ENCODE peak calls at places on chromosomes 12 and 14, in six cellular contexts. C, Z, X, O, N and T are unnamed samples.

GRCh38 chr12:77339610-77340009 is 274.2 kb upstream of the E2F7 start:
- DNase-seq in C (peak; percentile 43), Z (no peak), X (no peak), O (no peak), N (no peak), T (no peak)

GRCh38 chr12:5648692-5649338 is 216.9 kb downstream of the NTF3 start:
- DNase-seq in C (peak; percentile 58), Z (peak; percentile 43), X (peak; percentile 80), O (peak; percentile 42), N (peak; percentile 43), T (no peak)

GRCh38 chr12:6038160-6038559 is 86.3 kb downstream of the VWF start:
- DNase-seq in C (peak; percentile 76), Z (peak; percentile 69), X (peak; percentile 95), O (peak; percentile 62), N (peak; percentile 57), T (peak; percentile 78)

GRCh38 chr14:100893228-100893601 is 10.3 kb downstream of the RTL1 start:
- DNase-seq in C (no peak), Z (no peak), X (peak; percentile 9), O (no peak), N (no peak), T (no peak)

GRCh38 chr14:102248121-102248520 is 56.8 kb downstream of the MOK start:
- DNase-seq in C (peak; percentile 20), Z (no peak), X (no peak), O (peak; percentile 19), N (no peak), T (no peak)

GRCh38 chr14:90295870-90296516 is 35.7 kb downstream of the NRDE2 start:
- DNase-seq in C (peak; percentile 67), Z (no peak), X (no peak), O (peak; percentile 48), N (no peak), T (no peak)

GRCh38 chr14:78253986-78254385 is 83.8 kb downstream of the NRXN3 start:
- DNase-seq in C (peak; percentile 43), Z (no peak), X (no peak), O (no peak), N (no peak), T (no peak)

GRCh38 chr14:61569783-61570182 is 125.5 kb upstream of the HIF1A start:
- DNase-seq in C (peak; percentile 73), Z (no peak), X (no peak), O (peak; percentile 57), N (no peak), T (peak; percentile 37)

GRCh38 chr12:89789862-89790261 is 81.2 kb upstream of the ATP2B1 start:
- DNase-seq in C (no peak), Z (no peak), X (no peak), O (no peak), N (no peak), T (peak; percentile 95)

GRCh38 chr14:56216631-56217379 is 98.6 kb downstream of the PELI2 start:
- DNase-seq in C (peak; percentile 28), Z (no peak), X (no peak), O (peak; percentile 78), N (no peak), T (no peak)

GRCh38 chr14:94581127-94581999 is at the start of gene SERPINA5:
- DNase-seq in C (no peak), Z (no peak), X (peak; percentile 76), O (no peak), N (no peak), T (no peak)

GRCh38 chr14:41285193-41285748 is 321.4 kb upstream of the LRFN5 start:
- DNase-seq in C (peak; percentile 1), Z (peak; percentile 57), X (no peak), O (peak; percentile 56), N (no peak), T (peak; percentile 6)

GRCh38 chr12:96197503-96198272 is 3.5 kb downstream of the ELK3 start:
- DNase-seq in C (peak; percentile 97), Z (no peak), X (no peak), O (peak; percentile 93), N (no peak), T (peak; percentile 46)

GRCh38 chr12:117188961-117189724 is 1.1 kb downstream of the FBXO21 start:
- DNase-seq in C (peak; percentile 72), Z (peak; percentile 23), X (no peak), O (peak; percentile 71), N (no peak), T (no peak)

GRCh38 chr12:71626098-71626497 is 37.5 kb downstream of the ZFC3H1 start:
- DNase-seq in C (no peak), Z (no peak), X (no peak), O (no peak), N (no peak), T (no peak)

GRCh38 chr12:71476513-71476912 is 36.9 kb downstream of the LGR5 start:
- DNase-seq in C (peak; percentile 76), Z (no peak), X (no peak), O (peak; percentile 71), N (no peak), T (no peak)

GRCh38 chr12:108731105-108731865 is at the start of gene CORO1C:
- DNase-seq in C (peak; percentile 93), Z (peak; percentile 97), X (peak; percentile 99), O (peak; percentile 95), N (peak; percentile 89), T (peak; percentile 99)

GRCh38 chr12:108728820-108729611 is 2.3 kb downstream of the CORO1C start:
- DNase-seq in C (peak; percentile 60), Z (no peak), X (no peak), O (no peak), N (no peak), T (no peak)

GRCh38 chr12:108731866-108732461 is 646 bp upstream of the CORO1C start:
- DNase-seq in C (peak; percentile 97), Z (peak; percentile 99), X (peak; percentile 99), O (peak; percentile 97), N (peak; percentile 98), T (peak; percentile 99)

GRCh38 chr12:108729612-108730336 is 1.5 kb downstream of the CORO1C start:
- DNase-seq in C (no peak), Z (peak; percentile 27), X (peak; percentile 10), O (peak; percentile 70), N (no peak), T (no peak)

DNA sequence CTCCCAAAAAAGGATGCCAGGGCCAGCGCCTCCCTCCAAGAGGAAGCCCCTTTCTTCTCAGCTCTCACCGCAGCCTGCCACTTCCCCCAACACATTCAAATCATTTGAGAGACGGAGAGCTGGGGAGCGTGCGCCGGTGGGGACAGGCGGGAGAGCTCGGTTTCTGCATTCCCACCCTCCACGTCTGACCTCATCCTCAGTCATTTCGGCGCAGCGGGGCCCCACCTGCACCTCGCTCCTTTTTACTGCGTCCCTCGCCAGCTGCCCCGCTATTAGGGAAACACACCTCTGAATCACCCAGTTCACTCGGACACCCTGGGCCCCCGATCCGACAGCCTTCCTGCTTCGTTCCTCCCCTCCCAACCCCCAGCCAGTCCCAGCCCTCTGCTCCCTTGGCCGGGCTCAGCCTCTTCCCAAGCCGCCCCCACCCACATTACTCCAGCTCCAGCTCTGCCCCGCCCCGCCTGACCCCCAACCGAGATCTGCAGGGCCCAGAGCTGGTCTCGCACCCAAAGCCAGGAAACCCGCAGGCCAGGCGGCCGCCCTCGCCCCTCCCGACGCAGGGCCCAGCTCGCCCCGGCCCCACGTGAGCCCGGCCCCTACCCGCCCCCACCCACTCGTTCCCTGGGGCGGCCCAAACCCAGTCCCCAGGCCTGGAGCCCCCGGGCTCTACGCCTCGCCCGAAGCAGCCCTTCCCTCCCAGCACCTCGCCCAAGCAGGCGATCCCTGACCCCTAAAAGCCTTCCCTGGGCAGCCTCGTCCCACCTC is 797 bp downstream of the CORO1C start:
- DNase-seq in C (peak; percentile 88), Z (peak; percentile 63), X (peak; percentile 87), O (peak; percentile 83), N (peak; percentile 57), T (peak; percentile 38)
- H2AFZ ChIP-seq in C (peak overlapping the region; percentile 82), Z (peak overlapping the region; percentile 74), X (no peak overlapping the region), O (no peak overlapping the region), N (no peak overlapping the region), T (peak overlapping the region; percentile 24)

GRCh38 chr12:22231836-22232235 is 102.7 kb downstream of the ST8SIA1 start:
- DNase-seq in C (no peak), Z (no peak), X (no peak), O (peak; percentile 14), N (no peak), T (no peak)

GRCh38 chr12:22228022-22228875 is 106.3 kb downstream of the ST8SIA1 start:
- DNase-seq in C (peak; percentile 60), Z (no peak), X (no peak), O (peak; percentile 71), N (no peak), T (no peak)

GRCh38 chr12:22229652-22230279 is 104.7 kb downstream of the ST8SIA1 start:
- DNase-seq in C (peak; percentile 44), Z (no peak), X (no peak), O (peak; percentile 31), N (no peak), T (no peak)

GRCh38 chr12:22231078-22231477 is 103.4 kb downstream of the ST8SIA1 start:
- DNase-seq in C (no peak), Z (no peak), X (no peak), O (no peak), N (no peak), T (no peak)

DNA sequence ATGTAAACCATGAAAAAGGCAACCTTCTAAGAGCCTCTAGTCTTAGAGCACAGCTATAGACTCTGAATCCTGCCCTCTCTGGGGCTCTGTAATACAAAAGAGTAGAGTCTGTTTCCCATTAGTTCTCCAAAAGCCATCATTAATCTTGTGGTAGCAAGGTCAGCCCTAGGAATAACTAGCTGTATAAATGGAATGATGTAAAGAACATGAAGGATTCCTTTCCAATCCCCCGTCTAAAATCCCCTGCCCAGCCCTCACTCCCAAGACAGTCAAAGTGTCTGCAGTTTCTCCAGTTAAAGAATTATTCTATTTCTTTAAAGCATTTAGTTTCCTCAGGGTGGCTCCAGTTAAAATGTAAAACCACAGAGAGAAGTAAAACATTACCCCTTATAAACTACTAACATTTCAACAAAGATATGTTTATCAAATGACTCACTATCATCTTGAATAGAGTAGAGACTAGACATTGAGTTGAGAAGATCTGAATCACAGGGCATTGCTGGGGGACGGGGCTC is 104.2 kb downstream of the ST8SIA1 start:
- DNase-seq in C (peak; percentile 69), Z (no peak), X (no peak), O (peak; percentile 41), N (no peak), T (no peak)
- H4K8ac ChIP-seq in C (no peak overlapping the region), Z (no peak overlapping the region), X (no peak overlapping the region), O (no peak overlapping the region), N (no peak overlapping the region), T (no peak overlapping the region)

GRCh38 chr14:37586783-37587428 is 8.1 kb downstream of the FOXA1 start:
- DNase-seq in C (no peak), Z (no peak), X (no peak), O (peak; percentile 22), N (no peak), T (no peak)

GRCh38 chr14:37583358-37584210 is 11.5 kb downstream of the FOXA1 start:
- DNase-seq in C (no peak), Z (no peak), X (peak; percentile 50), O (peak; percentile 4), N (no peak), T (no peak)

GRCh38 chr14:37585101-37585479 is 10.0 kb downstream of the FOXA1 start:
- DNase-seq in C (no peak), Z (no peak), X (peak; percentile 54), O (no peak), N (no peak), T (no peak)

GRCh38 chr14:37585971-37586759 is 8.9 kb downstream of the FOXA1 start:
- DNase-seq in C (no peak), Z (no peak), X (no peak), O (peak; percentile 5), N (no peak), T (no peak)

GRCh38 chr14:37584211-37585100 is 10.6 kb downstream of the FOXA1 start:
- DNase-seq in C (no peak), Z (no peak), X (peak; percentile 45), O (no peak), N (no peak), T (no peak)
- H2AFZ ChIP-seq in C (peak overlapping the region; percentile 27), Z (peak overlapping the region; percentile 86), X (no peak overlapping the region), O (no peak overlapping the region), N (no peak overlapping the region), T (no peak overlapping the region)

GRCh38 chr12:132827763-132828703 is 636 bp downstream of the GOLGA3 start:
- DNase-seq in C (peak; percentile 84), Z (no peak), X (no peak), O (peak; percentile 79), N (no peak), T (peak; percentile 77)
- H4K8ac ChIP-seq in C (peak overlapping the region; percentile 68), Z (no peak overlapping the region), X (no peak overlapping the region), O (peak overlapping the region; percentile 87), N (peak overlapping the region; percentile 83), T (peak overlapping the region; percentile 99)